ENCODE peak calls at places on chromosomes 11 and 22, in five cellular contexts. O is H54, Q is GM12891, V is ovary, D is A549. M is an unnamed sample.

GRCh38 chr22:50115693-50116092 is 25.9 kb downstream of the MOV10L1 start:
- DNase-seq in O (no peak), Q (no peak), V (peak; percentile 75), D (no peak), M (no peak)

GRCh38 chr11:110128161-110128560 is 35.0 kb downstream of the ZC3H12C start:
- DNase-seq in O (no peak), Q (no peak), V (no peak), D (no peak), M (no peak)

GRCh38 chr22:42418811-42419243 is 13.4 kb downstream of the NFAM1 start:
- DNase-seq in O (no peak), Q (no peak), V (no peak), D (no peak), M (no peak)

GRCh38 chr11:94725071-94725470 is 43.1 kb upstream of the AMOTL1 start:
- DNase-seq in O (no peak), Q (no peak), V (no peak), D (no peak), M (no peak)

GRCh38 chr22:25923952-25924351 is 182.0 kb downstream of the MYO18B start:
- DNase-seq in O (no peak), Q (no peak), V (no peak), D (no peak), M (no peak)

GRCh38 chr11:30239025-30239424 is 8.2 kb downstream of the FSHB start:
- DNase-seq in O (no peak), Q (no peak), V (no peak), D (no peak), M (no peak)

GRCh38 chr11:57214087-57214395 is 23.0 kb downstream of the APLNR start:
- DNase-seq in O (no peak), Q (no peak), V (no peak), D (no peak), M (no peak)

GRCh38 chr11:133107753-133108152 is 424.5 kb downstream of the OPCML start:
- DNase-seq in O (no peak), Q (no peak), V (no peak), D (no peak), M (no peak)

GRCh38 chr22:26677217-26677616 is 19.8 kb downstream of the MIAT start:
- DNase-seq in O (no peak), Q (no peak), V (no peak), D (no peak), M (no peak)

GRCh38 chr11:86174101-86175046 is 70.2 kb upstream of the EED start:
- DNase-seq in O (peak; percentile 75), Q (no peak), V (peak; percentile 61), D (peak; percentile 67), M (peak; percentile 92)

GRCh38 chr11:70573701-70574151 is 175.4 kb downstream of the CTTN start:
- DNase-seq in O (no peak), Q (no peak), V (peak; percentile 24), D (no peak), M (no peak)

GRCh38 chr22:25172153-25172552 is 27.5 kb upstream of the CRYBB3 start:
- DNase-seq in O (no peak), Q (no peak), V (no peak), D (peak; percentile 30), M (peak; percentile 26)

GRCh38 chr11:86440305-86440716 is 65.6 kb downstream of the CCDC81 start:
- DNase-seq in O (no peak), Q (no peak), V (no peak), D (no peak), M (no peak)

GRCh38 chr11:37230865-37231264 is 632.8 kb upstream of the RAG2 start:
- DNase-seq in O (no peak), Q (no peak), V (no peak), D (no peak), M (no peak)

GRCh38 chr11:27468209-27468608 is 4.4 kb downstream of the LGR4 start:
- DNase-seq in O (no peak), Q (no peak), V (no peak), D (peak; percentile 58), M (no peak)

GRCh38 chr11:113579292-113579940 is 104.2 kb upstream of the DRD2 start:
- DNase-seq in O (no peak), Q (no peak), V (no peak), D (no peak), M (no peak)

GRCh38 chr11:68311155-68312116 is 955 bp upstream of the LRP5 start:
- DNase-seq in O (no peak), Q (no peak), V (peak; percentile 53), D (no peak), M (peak; percentile 21)

GRCh38 chr11:68312780-68313573 is 586 bp downstream of the LRP5 start:
- DNase-seq in O (no peak), Q (peak; percentile 55), V (peak; percentile 57), D (no peak), M (peak; percentile 56)

GRCh38 chr11:68314203-68314885 is 2.0 kb downstream of the LRP5 start:
- DNase-seq in O (no peak), Q (no peak), V (peak; percentile 48), D (peak; percentile 52), M (peak; percentile 57)

GRCh38 chr11:68313574-68314202 is 1.3 kb downstream of the LRP5 start:
- DNase-seq in O (no peak), Q (no peak), V (peak; percentile 39), D (peak; percentile 39), M (peak; percentile 67)

DNA sequence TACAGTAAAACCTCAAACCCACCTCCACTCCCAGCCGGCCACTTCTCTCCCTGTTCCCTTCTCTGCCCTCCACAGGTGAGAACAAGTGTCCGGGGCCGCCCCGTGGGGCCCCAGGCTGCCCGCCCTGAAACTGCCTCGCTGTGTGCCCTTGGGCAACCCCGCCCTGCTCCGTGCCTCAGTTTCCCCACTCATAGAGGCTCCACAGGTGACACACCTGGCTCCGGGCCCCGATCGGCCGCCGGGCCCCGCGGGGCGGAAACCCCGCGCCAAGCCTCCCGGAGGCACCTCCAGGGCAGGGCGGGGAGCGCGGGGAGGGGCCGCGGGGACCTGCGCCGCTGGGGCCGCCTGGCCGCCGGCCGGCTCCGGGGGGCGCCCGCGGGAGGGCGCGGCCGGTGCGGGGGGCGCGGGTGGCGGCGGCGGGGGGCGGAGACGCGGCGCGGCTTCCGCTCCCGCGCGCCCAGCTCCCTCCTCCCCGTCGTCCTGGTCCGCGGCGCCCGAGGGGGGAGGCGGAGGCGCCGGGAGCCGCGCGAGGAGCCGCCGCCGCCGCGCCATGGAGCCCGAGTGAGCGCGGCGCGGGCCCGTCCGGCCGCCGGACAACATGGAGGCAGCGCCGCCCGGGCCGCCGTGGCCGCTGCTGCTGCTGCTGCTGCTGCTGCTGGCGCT is at the start of gene LRP5:
- DNase-seq in O (peak; percentile 68), Q (peak; percentile 75), V (peak; percentile 71), D (no peak), M (peak; percentile 56)
- TF ChIP-seq POLR2A in O (no peak), Q (no peak), V (no peak), D (peak; percentile 25), M (no peak)

DNA sequence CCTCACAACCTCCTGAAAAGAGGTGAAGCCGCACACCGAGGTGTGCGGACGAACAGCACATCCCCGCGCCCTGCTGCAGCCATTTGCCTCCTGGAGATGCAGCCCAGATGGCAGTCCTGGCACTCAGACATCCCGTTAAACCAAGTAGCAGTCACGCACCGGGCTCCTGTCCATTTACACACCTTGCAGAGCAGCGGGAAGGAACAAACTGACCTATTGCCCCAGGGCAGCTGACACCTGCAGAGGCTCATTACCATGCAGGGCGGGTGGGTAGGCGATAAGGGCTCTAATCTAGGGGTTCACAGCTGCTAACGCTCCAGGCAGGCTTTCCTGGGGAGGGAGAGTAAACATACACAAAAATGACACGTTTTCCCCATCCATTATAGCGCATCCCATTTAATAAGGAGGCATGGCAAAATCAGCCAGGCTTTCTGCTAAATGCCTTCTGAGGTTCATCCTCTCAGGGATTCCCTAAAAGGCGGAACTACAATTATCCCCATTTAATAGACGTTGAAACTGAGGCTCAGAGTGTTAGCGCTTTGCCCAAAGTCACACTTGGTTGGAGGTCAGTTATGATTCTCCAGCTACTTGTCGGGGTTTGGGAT is 788 bp upstream of the EHBP1L1 start:
- DNase-seq in O (no peak), Q (no peak), V (no peak), D (no peak), M (peak; percentile 92)
- TF ChIP-seq POLR2A in O (peak; percentile 13), Q (no peak), V (no peak), D (no peak), M (peak; percentile 76)

GRCh38 chr11:68213135-68213515 is at the start of gene KMT5B:
- DNase-seq in O (no peak), Q (no peak), V (peak; percentile 84), D (no peak), M (peak; percentile 90)

GRCh38 chr11:68214173-68215086 is 1.3 kb upstream of the KMT5B start:
- DNase-seq in O (no peak), Q (no peak), V (peak; percentile 64), D (no peak), M (no peak)

GRCh38 chr11:68211546-68211945 is 1.6 kb downstream of the KMT5B start:
- DNase-seq in O (no peak), Q (no peak), V (no peak), D (no peak), M (no peak)

GRCh38 chr11:68213555-68214172 is 568 bp upstream of the KMT5B start:
- DNase-seq in O (peak; percentile 83), Q (peak; percentile 81), V (peak; percentile 94), D (peak; percentile 98), M (peak; percentile 97)

DNA sequence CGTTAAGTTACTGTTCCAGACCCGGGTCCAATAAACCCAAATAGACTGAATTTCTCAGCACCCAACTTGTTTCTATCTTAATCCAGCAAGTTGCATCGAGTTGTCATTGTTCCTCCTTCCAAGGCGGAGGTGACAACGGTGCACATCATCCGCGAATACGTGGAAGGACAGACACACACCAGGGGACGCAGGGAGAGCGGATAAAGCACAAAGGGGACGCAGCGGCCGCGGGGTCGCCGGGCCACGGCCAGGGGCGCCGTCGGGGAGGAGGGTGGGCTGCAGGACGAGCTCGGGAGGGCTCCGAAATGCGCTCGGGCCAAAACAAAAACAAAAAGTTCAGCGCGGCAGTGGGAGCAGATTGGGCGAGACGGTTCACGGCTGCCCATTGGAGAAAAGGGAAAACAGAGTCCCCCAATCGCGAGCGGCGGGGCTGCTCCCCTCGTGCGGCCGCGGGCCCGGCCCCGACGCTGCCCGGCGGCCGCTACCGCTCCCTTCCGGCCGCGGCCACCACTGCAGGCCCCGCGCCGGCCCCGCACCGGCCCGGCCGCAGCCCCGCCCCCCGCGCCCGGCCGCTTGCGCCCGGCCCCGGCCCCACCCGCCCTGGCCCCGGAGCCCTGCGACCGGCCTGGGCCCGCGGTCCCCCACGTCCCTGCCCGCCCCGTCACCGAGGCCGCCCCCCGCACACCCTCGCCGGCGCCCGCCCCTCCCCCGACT is 518 bp downstream of the KMT5B start:
- DNase-seq in O (peak; percentile 74), Q (peak; percentile 74), V (peak; percentile 84), D (peak; percentile 78), M (peak; percentile 90)
- TF ChIP-seq POLR2A in O (peak; percentile 29), Q (no peak), V (peak; percentile 10), D (peak; percentile 6), M (peak; percentile 39)

DNA sequence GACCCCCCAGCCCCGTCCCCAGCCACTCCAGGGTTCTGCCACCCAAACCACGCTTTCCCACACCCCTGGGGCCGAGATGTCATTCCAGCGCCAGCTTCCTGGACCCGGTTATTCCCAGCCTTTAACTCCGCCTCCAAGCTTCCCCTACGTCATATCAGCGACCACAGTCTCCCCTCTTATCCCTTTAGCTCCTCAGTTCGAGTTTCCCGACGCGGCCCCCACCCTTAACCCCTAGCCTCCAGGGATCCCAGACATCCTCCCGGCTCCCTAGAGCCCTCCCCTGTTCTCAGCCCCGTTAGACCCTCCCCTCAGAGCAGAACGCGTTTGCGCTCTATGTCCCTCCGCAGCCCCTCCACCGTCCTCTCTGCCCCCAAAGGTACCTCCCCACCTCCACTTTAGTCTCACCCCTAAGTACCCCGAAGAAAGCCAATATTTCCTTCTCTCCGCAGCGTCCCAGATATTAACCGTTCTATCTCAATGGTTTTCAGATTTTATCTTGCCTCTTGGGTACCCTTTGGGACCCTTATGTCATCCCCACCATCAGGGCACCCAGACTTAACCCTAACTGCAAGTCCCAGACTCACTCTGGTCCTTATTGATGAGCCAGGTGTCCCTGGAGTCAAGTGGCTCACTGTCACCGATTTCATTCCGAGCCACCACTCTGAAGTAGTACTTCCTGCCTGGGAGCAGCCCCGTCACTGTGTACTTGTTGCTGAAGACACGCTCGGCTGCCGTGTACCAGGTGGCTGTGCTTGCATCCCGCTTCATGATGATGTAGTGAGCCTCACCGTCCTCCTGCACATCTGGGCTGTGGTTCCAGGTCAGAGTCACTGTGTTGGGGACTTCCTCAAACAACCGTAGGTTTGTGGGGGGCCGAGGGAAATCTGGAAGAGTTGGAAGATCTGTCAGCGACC is 8.0 kb downstream of the TMEM86A start:
- DNase-seq in O (no peak), Q (no peak), V (peak; percentile 85), D (no peak), M (no peak)
- TF ChIP-seq POLR2A in O (no peak), Q (no peak), V (no peak), D (no peak), M (no peak)